ENCODE peak calls at places on chromosomes 5 and 9, in nine cellular contexts. One of them, this sample, is unnamed.

GRCh38 chr5:139268364-139269202 is 25.0 kb upstream of the MATR3 start:
- DNase-seq in adrenal gland: no peak
- DNase-seq in IMR-90: no peak
- DNase-seq in iPS DF 6.9: no peak
- DNase-seq in A673: no peak
- DNase-seq in left ventricle myocardium inferior: no peak
- DNase-seq in choroid plexus epithelial cell: no peak
- DNase-seq in suprapubic skin: no peak
- DNase-seq in lower leg skin: no peak
- DNase-seq in this sample: peak

GRCh38 chr5:99349842-99350241 is 421.0 kb upstream of the CHD1 start:
- DNase-seq in left ventricle myocardium inferior: no peak
- DNase-seq in iPS DF 6.9: no peak
- DNase-seq in IMR-90: no peak
- DNase-seq in choroid plexus epithelial cell: no peak
- DNase-seq in A673: no peak
- DNase-seq in suprapubic skin: no peak
- DNase-seq in adrenal gland: no peak
- DNase-seq in lower leg skin: no peak
- DNase-seq in this sample: no peak

GRCh38 chr5:95841914-95842812 is 19.6 kb upstream of the GLRX start:
- DNase-seq in suprapubic skin: peak
- DNase-seq in adrenal gland: no peak
- DNase-seq in lower leg skin: peak
- DNase-seq in choroid plexus epithelial cell: peak
- DNase-seq in left ventricle myocardium inferior: no peak
- DNase-seq in iPS DF 6.9: no peak
- DNase-seq in A673: no peak
- DNase-seq in IMR-90: peak
- DNase-seq in this sample: no peak

GRCh38 chr5:9869616-9870288 is 239.6 kb upstream of the TAS2R1 start:
- DNase-seq in IMR-90: peak
- DNase-seq in adrenal gland: no peak
- DNase-seq in suprapubic skin: no peak
- DNase-seq in choroid plexus epithelial cell: peak
- DNase-seq in iPS DF 6.9: no peak
- DNase-seq in lower leg skin: no peak
- DNase-seq in left ventricle myocardium inferior: no peak
- DNase-seq in A673: no peak
- DNase-seq in this sample: no peak

GRCh38 chr9:1938675-1939170 is 76.4 kb upstream of the SMARCA2 start:
- DNase-seq in left ventricle myocardium inferior: no peak
- DNase-seq in iPS DF 6.9: no peak
- DNase-seq in IMR-90: no peak
- DNase-seq in lower leg skin: no peak
- DNase-seq in adrenal gland: no peak
- DNase-seq in suprapubic skin: no peak
- DNase-seq in A673: no peak
- DNase-seq in choroid plexus epithelial cell: no peak
- DNase-seq in this sample: peak

GRCh38 chr5:14721990-14722656 is 57.6 kb downstream of the OTULIN start:
- DNase-seq in IMR-90: peak
- DNase-seq in left ventricle myocardium inferior: no peak
- DNase-seq in choroid plexus epithelial cell: no peak
- DNase-seq in suprapubic skin: no peak
- DNase-seq in A673: no peak
- DNase-seq in iPS DF 6.9: no peak
- DNase-seq in adrenal gland: no peak
- DNase-seq in lower leg skin: no peak
- DNase-seq in this sample: no peak

GRCh38 chr5:160021818-160022446 is 13.0 kb downstream of the TTC1 start:
- DNase-seq in adrenal gland: peak
- DNase-seq in lower leg skin: peak
- DNase-seq in IMR-90: peak
- DNase-seq in left ventricle myocardium inferior: no peak
- DNase-seq in iPS DF 6.9: no peak
- DNase-seq in choroid plexus epithelial cell: peak
- DNase-seq in A673: peak
- DNase-seq in suprapubic skin: no peak
- DNase-seq in this sample: peak

GRCh38 chr9:72362118-72362531 is 2.9 kb downstream of the ZFAND5 start:
- DNase-seq in choroid plexus epithelial cell: peak
- DNase-seq in lower leg skin: no peak
- DNase-seq in IMR-90: peak
- DNase-seq in adrenal gland: no peak
- DNase-seq in left ventricle myocardium inferior: no peak
- DNase-seq in A673: no peak
- DNase-seq in iPS DF 6.9: no peak
- DNase-seq in suprapubic skin: no peak
- DNase-seq in this sample: no peak

GRCh38 chr9:88258587-88258986 is 120.3 kb upstream of the SPATA31C2 start:
- DNase-seq in IMR-90: no peak
- DNase-seq in lower leg skin: no peak
- DNase-seq in A673: no peak
- DNase-seq in choroid plexus epithelial cell: no peak
- DNase-seq in adrenal gland: no peak
- DNase-seq in left ventricle myocardium inferior: peak
- DNase-seq in iPS DF 6.9: no peak
- DNase-seq in suprapubic skin: no peak
- DNase-seq in this sample: no peak

GRCh38 chr5:110458313-110458712 is 268.2 kb downstream of the TMEM232 start:
- DNase-seq in iPS DF 6.9: no peak
- DNase-seq in lower leg skin: no peak
- DNase-seq in adrenal gland: no peak
- DNase-seq in choroid plexus epithelial cell: no peak
- DNase-seq in A673: no peak
- DNase-seq in IMR-90: no peak
- DNase-seq in left ventricle myocardium inferior: no peak
- DNase-seq in suprapubic skin: no peak
- DNase-seq in this sample: no peak

GRCh38 chr5:142384014-142384413 is 59.2 kb upstream of the SPRY4 start:
- DNase-seq in A673: no peak
- DNase-seq in left ventricle myocardium inferior: no peak
- DNase-seq in IMR-90: no peak
- DNase-seq in suprapubic skin: no peak
- DNase-seq in choroid plexus epithelial cell: no peak
- DNase-seq in adrenal gland: no peak
- DNase-seq in iPS DF 6.9: no peak
- DNase-seq in lower leg skin: no peak
- DNase-seq in this sample: no peak

GRCh38 chr5:79255786-79256557 is 20.0 kb downstream of the JMY start:
- DNase-seq in suprapubic skin: no peak
- DNase-seq in lower leg skin: no peak
- DNase-seq in left ventricle myocardium inferior: no peak
- DNase-seq in A673: peak
- DNase-seq in IMR-90: peak
- DNase-seq in adrenal gland: no peak
- DNase-seq in iPS DF 6.9: no peak
- DNase-seq in choroid plexus epithelial cell: peak
- DNase-seq in this sample: peak

DNA sequence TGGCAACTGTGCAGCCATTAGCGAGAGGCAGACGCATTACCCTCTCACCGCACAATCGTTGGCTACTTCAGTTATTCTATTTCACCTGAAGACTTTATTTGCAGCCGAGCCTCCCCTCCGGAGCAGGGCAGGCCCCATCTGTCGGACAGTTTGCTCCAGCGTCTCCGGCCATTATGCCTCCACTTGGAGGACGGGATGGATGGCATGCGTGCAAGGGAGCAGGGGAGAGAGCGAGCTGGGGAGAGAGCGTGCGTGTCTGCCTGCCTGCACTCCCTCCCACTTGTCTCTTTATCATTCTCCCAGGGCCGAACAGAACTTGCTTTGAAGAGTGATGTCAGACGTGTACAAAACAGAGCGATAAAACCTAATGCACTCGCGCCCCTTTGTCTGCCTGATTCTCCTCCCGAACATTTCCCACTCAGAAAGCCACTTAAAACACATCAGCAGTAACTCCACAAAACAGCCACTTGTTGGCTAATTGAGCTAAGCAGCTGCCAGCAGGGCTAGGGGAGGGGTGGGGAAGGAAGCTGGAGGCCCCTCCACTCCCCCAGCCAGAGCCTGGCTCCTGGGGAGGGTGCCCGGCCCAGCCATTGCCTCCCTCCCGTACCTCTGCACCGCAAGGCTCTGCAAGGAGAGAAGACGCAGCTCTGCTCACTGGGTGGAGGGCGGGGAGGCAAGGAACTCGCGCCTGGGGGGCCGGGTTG is 43.4 kb upstream of the FUBP3 start:
- DNase-seq in left ventricle myocardium inferior: peak
- DNase-seq in adrenal gland: no peak
- DNase-seq in suprapubic skin: no peak
- DNase-seq in iPS DF 6.9: no peak
- DNase-seq in IMR-90: peak
- DNase-seq in lower leg skin: no peak
- DNase-seq in A673: peak
- DNase-seq in choroid plexus epithelial cell: peak
- DNase-seq in this sample: no peak
- H3K4me3 ChIP-seq in left ventricle myocardium inferior: peak
- H3K4me3 ChIP-seq in adrenal gland: peak
- H3K4me3 ChIP-seq in suprapubic skin: peak
- H3K4me3 ChIP-seq in iPS DF 6.9: no peak
- H3K4me3 ChIP-seq in IMR-90: peak
- H3K4me3 ChIP-seq in lower leg skin: no peak
- H3K4me3 ChIP-seq in A673: peak
- H3K4me3 ChIP-seq in choroid plexus epithelial cell: no peak
- H3K4me3 ChIP-seq in this sample: no peak

DNA sequence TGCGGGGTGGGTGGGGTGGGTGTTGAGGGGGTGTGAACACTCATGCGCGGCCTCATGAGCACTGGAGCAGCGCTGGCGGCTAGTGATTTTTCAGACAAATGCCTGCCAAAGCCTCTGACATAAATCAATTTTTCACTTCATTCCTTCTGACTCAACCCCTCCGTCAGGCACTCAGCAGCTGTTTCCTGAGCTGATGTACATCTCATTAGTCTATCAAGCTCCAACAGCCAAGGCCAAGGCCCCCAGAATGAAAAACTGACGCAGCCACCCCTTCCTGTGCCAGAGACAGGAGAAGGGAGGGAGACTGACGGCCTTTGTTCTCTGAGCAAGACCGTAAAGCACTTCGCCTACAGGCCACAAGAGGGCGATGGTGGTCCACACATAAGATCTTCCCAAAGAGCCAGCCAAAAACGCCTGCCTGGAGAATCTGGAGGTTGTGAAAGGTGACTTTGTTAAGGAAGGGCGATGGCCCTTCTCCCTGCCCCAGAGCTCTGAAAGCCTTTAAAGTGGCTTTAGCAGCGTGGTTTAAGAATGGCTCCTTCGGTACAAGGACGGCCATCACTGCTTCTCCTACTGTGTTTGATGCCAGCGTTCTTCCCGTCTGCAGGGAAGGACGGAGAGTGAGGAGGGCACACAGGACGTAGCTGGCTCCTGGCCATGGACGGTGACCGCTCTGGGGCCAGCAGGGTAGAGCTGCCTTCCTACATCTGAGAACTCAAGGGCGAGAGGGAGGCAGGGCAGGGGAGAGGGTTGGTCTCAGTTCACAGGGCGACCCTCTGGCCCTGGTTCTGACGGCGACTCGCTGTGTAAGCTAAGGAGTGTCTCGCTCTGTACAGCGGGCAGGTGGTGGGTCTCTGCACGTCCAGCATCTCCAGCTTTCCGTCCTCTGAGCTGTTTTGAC is 37.1 kb downstream of the ALG2 start:
- DNase-seq in A673: peak
- DNase-seq in left ventricle myocardium inferior: peak
- DNase-seq in lower leg skin: peak
- DNase-seq in choroid plexus epithelial cell: peak
- DNase-seq in adrenal gland: peak
- DNase-seq in suprapubic skin: peak
- DNase-seq in iPS DF 6.9: peak
- DNase-seq in IMR-90: peak
- DNase-seq in this sample: peak
- H3K4me3 ChIP-seq in A673: no peak
- H3K4me3 ChIP-seq in left ventricle myocardium inferior: peak
- H3K4me3 ChIP-seq in lower leg skin: no peak
- H3K4me3 ChIP-seq in choroid plexus epithelial cell: peak
- H3K4me3 ChIP-seq in adrenal gland: no peak
- H3K4me3 ChIP-seq in suprapubic skin: peak
- H3K4me3 ChIP-seq in iPS DF 6.9: no peak
- H3K4me3 ChIP-seq in IMR-90: no peak
- H3K4me3 ChIP-seq in this sample: no peak

GRCh38 chr9:136712690-136713554 is 550 bp downstream of the DIPK1B start:
- DNase-seq in left ventricle myocardium inferior: no peak
- DNase-seq in A673: no peak
- DNase-seq in IMR-90: no peak
- DNase-seq in choroid plexus epithelial cell: no peak
- DNase-seq in suprapubic skin: no peak
- DNase-seq in iPS DF 6.9: no peak
- DNase-seq in lower leg skin: no peak
- DNase-seq in adrenal gland: peak
- DNase-seq in this sample: no peak

GRCh38 chr9:136717399-136717798 is 5.0 kb downstream of the DIPK1B start:
- DNase-seq in adrenal gland: no peak
- DNase-seq in A673: no peak
- DNase-seq in left ventricle myocardium inferior: no peak
- DNase-seq in suprapubic skin: no peak
- DNase-seq in lower leg skin: no peak
- DNase-seq in choroid plexus epithelial cell: no peak
- DNase-seq in iPS DF 6.9: no peak
- DNase-seq in IMR-90: no peak
- DNase-seq in this sample: no peak

GRCh38 chr9:136713555-136713949 is 1.2 kb downstream of the DIPK1B start:
- DNase-seq in IMR-90: no peak
- DNase-seq in A673: peak
- DNase-seq in lower leg skin: no peak
- DNase-seq in iPS DF 6.9: no peak
- DNase-seq in choroid plexus epithelial cell: no peak
- DNase-seq in suprapubic skin: no peak
- DNase-seq in left ventricle myocardium inferior: no peak
- DNase-seq in adrenal gland: peak
- DNase-seq in this sample: no peak

GRCh38 chr9:136714096-136714875 is 1.9 kb downstream of the DIPK1B start:
- DNase-seq in A673: no peak
- DNase-seq in suprapubic skin: no peak
- DNase-seq in left ventricle myocardium inferior: peak
- DNase-seq in lower leg skin: no peak
- DNase-seq in iPS DF 6.9: no peak
- DNase-seq in adrenal gland: peak
- DNase-seq in choroid plexus epithelial cell: no peak
- DNase-seq in IMR-90: no peak
- DNase-seq in this sample: no peak

DNA sequence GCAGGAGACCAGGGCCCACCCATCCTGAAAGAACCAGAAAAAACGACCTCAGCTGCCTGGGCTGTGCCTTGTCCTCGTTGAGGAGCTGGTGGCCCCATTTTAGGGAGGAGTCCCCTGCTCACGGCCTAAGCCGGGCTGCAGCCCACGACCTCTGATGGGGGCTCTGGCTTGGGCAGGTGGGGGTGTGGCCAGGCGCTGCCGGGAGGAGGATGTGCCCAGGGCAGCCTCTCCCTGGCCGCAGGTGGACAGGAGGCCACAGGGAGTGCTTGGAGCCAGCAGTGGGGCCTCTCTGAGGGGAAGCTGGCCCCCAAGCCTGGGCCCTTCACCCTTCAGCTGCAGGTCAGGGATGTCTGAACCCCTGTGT is 2.5 kb downstream of the DIPK1B start:
- DNase-seq in adrenal gland: no peak
- DNase-seq in lower leg skin: no peak
- DNase-seq in left ventricle myocardium inferior: no peak
- DNase-seq in choroid plexus epithelial cell: no peak
- DNase-seq in iPS DF 6.9: no peak
- DNase-seq in A673: no peak
- DNase-seq in suprapubic skin: no peak
- DNase-seq in IMR-90: no peak
- DNase-seq in this sample: no peak
- H3K4me3 ChIP-seq in adrenal gland: no peak
- H3K4me3 ChIP-seq in lower leg skin: no peak
- H3K4me3 ChIP-seq in left ventricle myocardium inferior: peak
- H3K4me3 ChIP-seq in choroid plexus epithelial cell: no peak
- H3K4me3 ChIP-seq in iPS DF 6.9: no peak
- H3K4me3 ChIP-seq in A673: no peak
- H3K4me3 ChIP-seq in suprapubic skin: no peak
- H3K4me3 ChIP-seq in IMR-90: no peak
- H3K4me3 ChIP-seq in this sample: no peak

GRCh38 chr9:108410161-108410560 is 445.6 kb downstream of the ACTL7B start:
- DNase-seq in A673: no peak
- DNase-seq in lower leg skin: no peak
- DNase-seq in left ventricle myocardium inferior: no peak
- DNase-seq in suprapubic skin: no peak
- DNase-seq in adrenal gland: no peak
- DNase-seq in choroid plexus epithelial cell: no peak
- DNase-seq in IMR-90: no peak
- DNase-seq in iPS DF 6.9: no peak
- DNase-seq in this sample: no peak
- H3K4me3 ChIP-seq in A673: no peak
- H3K4me3 ChIP-seq in lower leg skin: no peak
- H3K4me3 ChIP-seq in left ventricle myocardium inferior: no peak
- H3K4me3 ChIP-seq in suprapubic skin: no peak
- H3K4me3 ChIP-seq in adrenal gland: no peak
- H3K4me3 ChIP-seq in choroid plexus epithelial cell: no peak
- H3K4me3 ChIP-seq in IMR-90: no peak
- H3K4me3 ChIP-seq in iPS DF 6.9: no peak
- H3K4me3 ChIP-seq in this sample: no peak